ENCODE peak calls at places on chromosome 14, in nine cellular contexts. J is endothelial cell of umbilical vein; A is aorta; Q is suprapubic skin; S is WERI-Rb-1; C is AG04450; X is psoas muscle; V is tibial artery; F is CD8-positive, alpha-beta T cell. P is an unnamed sample.
A peak's percentile ranks its signal among the peaks of the same experiment; 100 is the strongest.

GRCh38 chr14:24058260-24058950 is 6.6 kb downstream of the CARMIL3 start:
- DNase-seq in J (peak; percentile 44), A (peak; percentile 78), Q (no peak), S (peak; percentile 80), C (peak; percentile 59), X (peak; percentile 74), V (peak; percentile 80), F (peak; percentile 62), P (peak; percentile 30)

GRCh38 chr14:63981569-63981968 is 128.8 kb downstream of the SYNE2 start:
- DNase-seq in J (no peak), A (no peak), Q (no peak), S (no peak), C (no peak), X (no peak), V (no peak), F (no peak), P (no peak)

GRCh38 chr14:104358528-104359300 is 220.3 kb downstream of the KIF26A start:
- DNase-seq in J (no peak), A (peak; percentile 61), Q (peak; percentile 74), S (peak; percentile 6), C (no peak), X (peak; percentile 39), V (peak; percentile 59), F (no peak), P (no peak)

GRCh38 chr14:51547260-51547659 is 104.5 kb upstream of the FRMD6 start:
- DNase-seq in J (peak; percentile 99), A (no peak), Q (no peak), S (no peak), C (peak; percentile 99), X (no peak), V (peak; percentile 74), F (no peak), P (no peak)

GRCh38 chr14:100383727-100384158 is 60.6 kb downstream of the SLC25A47 start:
- DNase-seq in J (peak; percentile 57), A (no peak), Q (no peak), S (peak; percentile 68), C (no peak), X (peak; percentile 72), V (no peak), F (peak; percentile 70), P (peak; percentile 49)

GRCh38 chr14:94045101-94045500 is 19.0 kb downstream of the OTUB2 start:
- DNase-seq in J (no peak), A (no peak), Q (no peak), S (no peak), C (no peak), X (no peak), V (no peak), F (no peak), P (no peak)

GRCh38 chr14:33916663-33917565 is 34.0 kb downstream of the EGLN3 start:
- DNase-seq in J (peak; percentile 88), A (no peak), Q (no peak), S (no peak), C (no peak), X (no peak), V (no peak), F (no peak), P (no peak)

GRCh38 chr14:103503296-103503695 is 19.3 kb downstream of the CKB start:
- DNase-seq in J (no peak), A (no peak), Q (peak; percentile 75), S (no peak), C (no peak), X (no peak), V (no peak), F (no peak), P (no peak)

DNA sequence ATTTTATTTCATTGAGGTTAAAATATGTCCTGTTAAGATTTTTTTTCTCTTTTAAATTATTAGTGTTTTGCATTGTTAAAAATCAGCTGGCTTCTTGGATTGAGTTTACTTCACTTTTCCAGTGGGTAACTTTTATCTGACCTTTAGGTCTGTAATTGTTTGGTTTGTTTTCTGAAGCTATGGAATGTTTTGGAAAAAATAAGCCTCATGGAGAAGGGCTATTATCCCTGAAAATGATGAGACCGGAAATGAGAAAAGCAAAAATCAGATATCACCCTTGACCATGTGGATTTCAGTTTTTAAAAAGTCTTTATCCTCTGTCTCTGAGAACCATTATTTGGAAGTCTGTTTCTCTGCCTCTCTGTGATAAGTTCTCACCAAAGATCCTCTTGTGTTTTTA is 180.9 kb downstream of the RAD51B start:
- DNase-seq in J (peak; percentile 8), A (no peak), Q (no peak), S (no peak), C (no peak), X (no peak), V (no peak), F (no peak), P (no peak)
- H3K27ac ChIP-seq in J (no peak overlapping the region), A (no peak overlapping the region), Q (peak overlapping the region; percentile 7), S (no peak overlapping the region), C (no peak overlapping the region), X (no peak overlapping the region), V (peak overlapping the region; percentile 43), F (no peak overlapping the region), P (no peak overlapping the region)

DNA sequence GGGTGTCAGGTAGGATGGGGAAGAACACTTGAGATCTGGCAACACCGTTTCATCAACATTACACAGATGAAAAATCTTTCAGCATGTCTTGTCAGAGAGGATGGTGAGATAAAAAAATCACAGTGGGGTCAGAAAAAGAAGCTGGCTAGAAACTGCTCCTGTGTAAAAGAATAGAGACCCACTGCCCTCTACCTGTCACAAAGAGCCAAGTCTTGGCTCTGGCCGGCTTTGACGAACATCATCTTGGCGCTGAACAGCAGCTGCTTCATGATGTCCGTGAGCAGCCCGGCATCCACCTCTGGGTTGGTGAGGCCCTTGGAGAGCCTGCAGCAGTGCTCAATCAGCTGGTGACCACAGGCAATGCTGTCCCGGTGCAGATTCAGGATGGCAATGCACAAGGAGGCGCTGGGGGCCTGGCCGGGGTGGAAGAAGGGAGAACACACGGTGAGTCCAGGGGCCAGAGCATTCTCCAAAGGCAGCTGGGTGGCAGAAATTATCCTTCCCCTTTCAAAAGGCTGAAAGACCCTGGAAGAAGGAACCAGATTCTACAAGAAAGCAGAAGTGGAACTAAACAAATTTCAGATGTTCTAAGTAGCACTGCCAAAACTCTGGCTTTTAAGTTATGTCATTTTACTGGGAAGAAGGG is 50.2 kb downstream of the ZFYVE26 start:
- DNase-seq in J (no peak), A (no peak), Q (no peak), S (peak; percentile 20), C (no peak), X (no peak), V (no peak), F (no peak), P (no peak)
- H3K27ac ChIP-seq in J (no peak overlapping the region), A (no peak overlapping the region), Q (no peak overlapping the region), S (no peak overlapping the region), C (no peak overlapping the region), X (no peak overlapping the region), V (no peak overlapping the region), F (no peak overlapping the region), P (no peak overlapping the region)

GRCh38 chr14:69114763-69115162 is 38.2 kb downstream of the DCAF5 start:
- DNase-seq in J (no peak), A (no peak), Q (no peak), S (no peak), C (no peak), X (no peak), V (no peak), F (no peak), P (no peak)

GRCh38 chr14:69118313-69118712 is 34.6 kb downstream of the DCAF5 start:
- DNase-seq in J (no peak), A (no peak), Q (no peak), S (no peak), C (no peak), X (no peak), V (no peak), F (no peak), P (no peak)

GRCh38 chr14:69115407-69116185 is 37.3 kb downstream of the DCAF5 start:
- DNase-seq in J (no peak), A (no peak), Q (no peak), S (no peak), C (no peak), X (no peak), V (no peak), F (no peak), P (no peak)

GRCh38 chr14:69117020-69117767 is 35.7 kb downstream of the DCAF5 start:
- DNase-seq in J (no peak), A (no peak), Q (no peak), S (no peak), C (no peak), X (no peak), V (no peak), F (no peak), P (no peak)
- H3K27ac ChIP-seq in J (no peak overlapping the region), A (no peak overlapping the region), Q (no peak overlapping the region), S (no peak overlapping the region), C (no peak overlapping the region), X (no peak overlapping the region), V (no peak overlapping the region), F (no peak overlapping the region), P (no peak overlapping the region)

DNA sequence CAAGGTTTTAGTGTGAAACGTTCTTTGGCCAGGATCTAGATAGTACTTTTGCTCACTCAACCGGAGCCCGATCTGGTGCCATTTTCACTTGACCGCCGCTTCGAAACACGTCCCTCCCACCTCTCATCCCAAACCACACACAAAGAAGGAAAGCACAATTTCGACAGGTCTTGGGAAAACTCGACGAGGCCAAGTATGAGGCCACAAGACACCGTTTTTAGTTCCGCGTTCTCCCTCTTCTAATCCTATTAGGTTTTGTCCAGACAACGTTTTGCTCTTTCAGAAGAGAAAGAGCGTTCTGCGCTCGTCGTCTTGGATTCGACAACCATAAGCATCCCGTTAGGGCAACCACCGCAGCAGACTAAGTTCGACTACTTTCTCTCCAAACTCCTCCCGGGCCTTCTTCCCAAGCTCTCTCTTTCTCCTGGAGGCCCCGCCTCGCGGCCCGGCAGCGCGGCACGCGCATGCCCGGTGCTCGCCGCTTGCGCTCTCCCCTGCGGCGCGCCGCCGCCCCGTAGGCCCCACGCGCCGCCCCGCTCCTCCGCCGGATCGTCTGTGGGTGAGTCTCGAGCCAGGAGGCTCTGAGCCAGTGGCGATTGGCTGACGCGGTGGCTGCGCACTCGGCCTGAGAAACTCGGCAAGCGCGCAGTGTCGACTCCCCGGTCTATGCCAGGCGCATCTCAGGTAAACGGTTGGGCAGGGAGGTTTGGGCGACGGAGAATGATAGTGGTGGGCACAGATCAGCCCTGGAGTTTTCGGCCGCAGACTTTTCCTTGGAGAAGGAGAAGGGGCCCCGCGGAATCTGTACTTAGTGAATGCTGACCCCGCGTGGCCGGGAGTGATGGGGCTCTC is at the start of gene MIPOL1:
- DNase-seq in J (peak; percentile 93), A (peak; percentile 95), Q (peak; percentile 83), S (peak; percentile 66), C (peak; percentile 69), X (peak; percentile 93), V (peak; percentile 92), F (no peak), P (no peak)
- H3K27ac ChIP-seq in J (peak within 1 kb of the TSS; percentile 97), A (peak within 1 kb of the TSS; percentile 98), Q (peak within 1 kb of the TSS; percentile 87), S (no peak within 1 kb of the TSS), C (peak within 1 kb of the TSS; percentile 95), X (peak within 1 kb of the TSS; percentile 79), V (peak within 1 kb of the TSS; percentile 84), F (no peak within 1 kb of the TSS), P (no peak within 1 kb of the TSS)

GRCh38 chr14:96565811-96566210 is 63.6 kb downstream of the PAPOLA start:
- DNase-seq in J (no peak), A (no peak), Q (no peak), S (no peak), C (no peak), X (no peak), V (no peak), F (no peak), P (no peak)
- H3K27ac ChIP-seq in J (no peak overlapping the region), A (no peak overlapping the region), Q (no peak overlapping the region), S (no peak overlapping the region), C (no peak overlapping the region), X (no peak overlapping the region), V (no peak overlapping the region), F (no peak overlapping the region), P (no peak overlapping the region)

DNA sequence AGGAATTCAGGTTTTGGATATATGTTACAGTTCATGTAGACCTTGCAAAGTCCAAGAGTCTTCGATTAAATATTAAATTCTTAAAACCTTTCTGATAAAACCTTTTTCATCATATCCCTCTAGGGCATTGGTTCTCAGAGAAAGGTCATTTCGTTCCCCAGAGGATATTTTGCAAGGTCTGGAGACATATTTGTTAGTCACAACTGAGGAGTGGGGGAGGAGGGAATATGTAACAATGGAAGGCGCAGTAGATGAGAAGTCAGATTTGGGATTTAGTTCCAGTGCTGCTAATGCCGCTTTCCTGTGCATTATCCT is 5.3 kb downstream of the TMEM253 start:
- DNase-seq in J (no peak), A (no peak), Q (no peak), S (no peak), C (no peak), X (no peak), V (no peak), F (no peak), P (no peak)
- H3K27ac ChIP-seq in J (no peak overlapping the region), A (no peak overlapping the region), Q (peak overlapping the region; percentile 97), S (peak overlapping the region; percentile 54), C (no peak overlapping the region), X (peak overlapping the region; percentile 30), V (peak overlapping the region; percentile 23), F (no peak overlapping the region), P (no peak overlapping the region)

P was measured in CD4-positive, alpha-beta T cell.